ENCODE peak calls at places on chromosomes 12 and 14, in four cellular contexts. K is SK-N-SH, N is endothelial cell of umbilical vein, W is kidney. Y is an unnamed sample.
A peak's percentile ranks its signal among the peaks of the same experiment; 100 is the strongest.

GRCh38 chr12:132812631-132813305 is 15.9 kb downstream of the GOLGA3 start:
- DNase-seq in K (no peak), N (no peak), W (no peak), Y (no peak)

GRCh38 chr12:2145433-2145832 is 92.6 kb downstream of the CACNA1C start:
- DNase-seq in W (no peak), N (no peak), K (no peak), Y (no peak)

GRCh38 chr14:25350071-25350470 is 300.1 kb upstream of the STXBP6 start:
- DNase-seq in W (no peak), N (no peak), K (no peak), Y (no peak)

GRCh38 chr14:99261916-99262787 is 9.8 kb downstream of the BCL11B start:
- DNase-seq in W (no peak), K (no peak), N (no peak), Y (no peak)

GRCh38 chr14:89308232-89308959 is 108.6 kb downstream of the FOXN3 start:
- DNase-seq in N (no peak), K (no peak), W (no peak), Y (no peak)

GRCh38 chr12:100672075-100672592 is 98.7 kb downstream of the GAS2L3 start:
- DNase-seq in W (no peak), N (peak; percentile 6), K (peak; percentile 30), Y (peak; percentile 31)

GRCh38 chr12:12156116-12156515 is 85.4 kb downstream of the BCL2L14 start:
- DNase-seq in W (no peak), K (no peak), N (no peak), Y (no peak)

GRCh38 chr12:64611430-64612286 is 1.4 kb downstream of the RASSF3 start:
- DNase-seq in W (peak; percentile 79), K (peak; percentile 66), N (peak; percentile 55), Y (peak; percentile 60)

GRCh38 chr14:25197885-25198284 is 147.9 kb upstream of the STXBP6 start:
- DNase-seq in W (no peak), K (no peak), N (no peak), Y (no peak)

GRCh38 chr12:54661048-54661447 is 12.9 kb upstream of the DCD start:
- DNase-seq in N (no peak), K (no peak), W (no peak), Y (no peak)

GRCh38 chr12:1318327-1319031 is 275.9 kb downstream of the FBXL14 start:
- DNase-seq in N (no peak), W (peak; percentile 65), K (no peak), Y (peak; percentile 20)

GRCh38 chr14:105854600-105855245 is 328.3 kb downstream of the TMEM121 start:
- DNase-seq in W (peak; percentile 61), K (no peak), N (no peak), Y (peak; percentile 8)

GRCh38 chr14:71625175-71625574 is 307.1 kb upstream of the RGS6 start:
- DNase-seq in W (no peak), N (no peak), K (no peak), Y (no peak)

GRCh38 chr12:88750867-88751543 is 170.7 kb upstream of the KITLG start:
- DNase-seq in W (no peak), K (no peak), N (no peak), Y (no peak)

GRCh38 chr14:60508707-60509437 is at the start of gene SIX6:
- DNase-seq in N (peak; percentile 33), K (peak; percentile 77), W (no peak), Y (no peak)

GRCh38 chr14:100067971-100068959 is 3.0 kb downstream of the EVL start:
- DNase-seq in N (peak; percentile 45), W (no peak), K (no peak), Y (peak; percentile 34)

GRCh38 chr12:1977109-1977508 is 27.1 kb downstream of the DCP1B start:
- DNase-seq in W (no peak), K (no peak), N (no peak), Y (no peak)

GRCh38 chr12:108839011-108839889 is 18.1 kb downstream of the SSH1 start:
- DNase-seq in W (peak; percentile 82), K (peak; percentile 61), N (peak; percentile 91), Y (no peak)

GRCh38 chr14:65575389-65575788 is 162.9 kb downstream of the FUT8 start:
- DNase-seq in K (no peak), N (no peak), W (no peak), Y (no peak)

GRCh38 chr12:121089031-121089812 is 43.5 kb upstream of the P2RX7 start:
- DNase-seq in N (no peak), K (no peak), W (no peak), Y (no peak)

GRCh38 chr14:65187421-65188049 is 85.2 kb upstream of the MAX start:
- DNase-seq in N (no peak), W (no peak), K (no peak), Y (no peak)

GRCh38 chr14:21534576-21534975 is 8.4 kb upstream of the SALL2 start:
- DNase-seq in K (no peak), W (no peak), N (no peak), Y (no peak)

GRCh38 chr12:72337382-72337781 is 65.2 kb downstream of the TRHDE start:
- DNase-seq in N (no peak), W (no peak), K (no peak), Y (no peak)

GRCh38 chr12:53231859-53232640 is at the start of gene RARG:
- DNase-seq in K (peak; percentile 93), W (peak; percentile 94), N (no peak), Y (peak; percentile 75)

GRCh38 chr12:128402481-128402880 is 135.5 kb downstream of the TMEM132C start:
- DNase-seq in W (no peak), N (no peak), K (no peak), Y (no peak)

GRCh38 chr14:78673845-78674244 is 503.7 kb downstream of the NRXN3 start:
- DNase-seq in N (no peak), W (no peak), K (no peak), Y (no peak)

GRCh38 chr12:47087088-47087688 is 7.4 kb upstream of the AMIGO2 start:
- DNase-seq in K (no peak), N (peak; percentile 69), W (no peak), Y (no peak)

GRCh38 chr14:44149597-44149996 is 357.5 kb downstream of the FSCB start:
- DNase-seq in N (no peak), W (no peak), K (peak; percentile 2), Y (no peak)

GRCh38 chr12:85829391-85829790 is 6.8 kb downstream of the RASSF9 start:
- DNase-seq in N (no peak), K (no peak), W (no peak), Y (no peak)

GRCh38 chr14:50260511-50260910 is 29.1 kb upstream of the SOS2 start:
- DNase-seq in N (peak; percentile 37), W (no peak), K (peak; percentile 19), Y (no peak)
- TF ChIP-seq CTCF in N (no peak), W (peak; percentile 42), K (peak; percentile 69), Y (no peak)

GRCh38 chr14:104138098-104138890 is at the start of gene KIF26A:
- DNase-seq in W (peak; percentile 87), N (peak; percentile 57), K (peak; percentile 96), Y (peak; percentile 59)
- H3K9ac ChIP-seq in W (no peak within 1 kb of the TSS), N (peak within 1 kb of the TSS; percentile 23), K (no peak within 1 kb of the TSS), Y (peak within 1 kb of the TSS; percentile 50)

GRCh38 chr12:104526751-104527150 is 70.0 kb downstream of the CHST11 start:
- DNase-seq in W (no peak), N (no peak), K (no peak), Y (no peak)

GRCh38 chr12:104529130-104529874 is 72.6 kb downstream of the CHST11 start:
- DNase-seq in N (no peak), W (no peak), K (no peak), Y (no peak)

GRCh38 chr12:104524026-104524425 is 67.3 kb downstream of the CHST11 start:
- DNase-seq in N (peak; percentile 52), W (no peak), K (no peak), Y (no peak)

GRCh38 chr12:104524433-104524832 is 67.7 kb downstream of the CHST11 start:
- DNase-seq in W (no peak), N (no peak), K (no peak), Y (no peak)

DNA sequence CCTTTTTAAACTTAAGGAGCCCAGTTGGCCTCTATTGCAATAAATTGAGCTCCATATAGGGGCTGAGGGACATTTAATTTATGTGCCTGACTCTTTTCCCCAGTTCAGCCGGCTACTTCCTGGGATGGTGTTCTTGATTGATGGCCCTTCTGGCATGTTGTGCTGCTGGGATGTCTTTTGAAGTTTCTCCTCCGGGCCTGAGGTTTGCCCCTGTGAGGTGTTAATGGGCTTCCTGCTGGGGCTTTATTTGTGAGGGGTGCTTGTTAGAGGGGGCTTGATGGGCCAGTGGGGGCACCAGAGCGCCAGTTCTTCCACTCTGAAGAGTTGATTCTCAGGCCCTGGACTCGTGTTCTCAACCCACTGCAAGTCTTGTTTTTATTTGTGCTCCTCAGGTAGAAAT is 69.6 kb downstream of the CHST11 start:
- DNase-seq in K (no peak), N (no peak), W (no peak), Y (no peak)
- TF ChIP-seq CTCF in K (no peak), N (no peak), W (no peak), Y (no peak)

GRCh38 chr12:111873113-111873512 is 31.1 kb downstream of the MAPKAPK5 start:
- DNase-seq in N (no peak), W (no peak), K (no peak), Y (no peak)

GRCh38 chr12:111867531-111867930 is 25.5 kb downstream of the MAPKAPK5 start:
- DNase-seq in W (no peak), N (no peak), K (no peak), Y (no peak)

GRCh38 chr12:111870216-111870615 is 28.2 kb downstream of the MAPKAPK5 start:
- DNase-seq in N (no peak), W (no peak), K (no peak), Y (no peak)

GRCh38 chr12:111864935-111865334 is 22.9 kb downstream of the MAPKAPK5 start:
- DNase-seq in N (no peak), W (no peak), K (no peak), Y (no peak)

GRCh38 chr12:111868676-111869588 is 26.9 kb downstream of the MAPKAPK5 start:
- DNase-seq in W (no peak), N (no peak), K (no peak), Y (no peak)
- H3K9ac ChIP-seq in W (no peak overlapping the region), N (no peak overlapping the region), K (no peak overlapping the region), Y (no peak overlapping the region)

DNA sequence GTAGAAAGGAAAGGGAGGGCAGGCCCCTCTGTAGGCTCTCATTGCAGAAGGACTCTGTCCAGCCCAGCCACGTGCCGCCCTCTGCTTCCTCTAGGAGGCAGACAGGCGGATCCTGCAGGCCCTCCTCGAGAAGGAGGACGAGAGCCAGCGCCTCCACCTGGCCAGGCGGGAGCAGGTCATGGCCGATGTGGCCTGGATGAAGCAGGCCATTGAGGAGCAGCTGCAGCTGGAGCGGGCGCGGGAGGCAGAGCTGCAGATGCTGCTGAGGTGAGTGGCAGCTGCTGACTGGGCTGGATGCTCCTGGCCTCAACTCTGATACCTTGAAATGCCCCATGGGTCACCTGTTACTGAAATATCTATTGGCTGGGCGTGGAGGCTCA is 10.9 kb downstream of the TCHP start:
- DNase-seq in K (peak; percentile 71), N (no peak), W (no peak), Y (no peak)
- TF ChIP-seq CTCF in K (peak; percentile 46), N (peak; percentile 44), W (no peak), Y (peak; percentile 3)

DNA sequence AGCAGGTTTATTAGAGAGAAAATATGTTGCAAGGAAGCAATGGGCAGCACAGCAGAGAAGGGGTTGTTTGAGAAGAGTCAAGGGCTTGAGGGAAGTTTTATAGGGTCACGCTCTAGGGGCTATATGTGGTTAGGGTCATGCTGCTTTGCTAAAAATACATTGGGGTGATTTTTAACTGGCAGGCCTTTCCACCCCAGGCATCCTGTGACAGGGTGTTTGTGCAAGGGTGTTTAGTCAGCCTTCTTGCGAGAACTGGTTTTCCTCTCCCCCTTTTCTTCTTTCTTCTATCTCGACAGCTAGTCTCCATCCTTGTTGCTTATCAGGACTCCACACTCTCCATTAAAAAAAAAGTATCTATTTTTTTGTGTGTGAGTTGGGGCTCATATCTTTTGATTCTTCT is 232.9 kb upstream of the SEL1L start:
- DNase-seq in K (no peak), W (no peak), N (no peak), Y (no peak)
- H3K9ac ChIP-seq in K (no peak overlapping the region), W (no peak overlapping the region), N (no peak overlapping the region), Y (no peak overlapping the region)

Y was measured in colonic mucosa.